ENCODE peak calls at places on chromosomes 11 and 22, in eight cellular contexts. D is uterus, O is H1, S is IMR-90, V is adrenal gland, C is stomach, M is heart left ventricle, L is esophagus muscularis mucosa. A is an unnamed sample.

GRCh38 chr11:94762208-94762607 is 5.9 kb upstream of the AMOTL1 start:
- DNase-seq in D (no peak), O (no peak), S (no peak), V (no peak), C (no peak), M (no peak), L (no peak), A (no peak)

GRCh38 chr22:22546490-22546889 is 12.6 kb downstream of the PRAME start:
- DNase-seq in D (no peak), O (no peak), S (peak), V (no peak), C (no peak), M (no peak), L (no peak), A (no peak)

GRCh38 chr22:29259253-29259899 is 8.4 kb downstream of the RHBDD3 start:
- DNase-seq in D (no peak), O (no peak), S (no peak), V (no peak), C (no peak), M (no peak), L (no peak), A (no peak)

GRCh38 chr11:67105964-67106363 is 13.1 kb upstream of the KDM2A start:
- DNase-seq in D (no peak), O (no peak), S (no peak), V (no peak), C (no peak), M (no peak), L (no peak), A (no peak)

GRCh38 chr11:44427432-44427831 is 117.5 kb upstream of the ALX4 start:
- DNase-seq in D (no peak), O (peak), S (no peak), V (no peak), C (no peak), M (no peak), L (no peak), A (no peak)

GRCh38 chr11:124896821-124897391 is 759 bp downstream of the ROBO4 start:
- DNase-seq in D (peak), O (peak), S (no peak), V (no peak), C (no peak), M (peak), L (no peak), A (no peak)

GRCh38 chr22:45684169-45684568 is 12.5 kb downstream of the ATXN10 start:
- DNase-seq in D (no peak), O (no peak), S (peak), V (no peak), C (no peak), M (no peak), L (no peak), A (no peak)

GRCh38 chr22:30868663-30869385 is 99.8 kb downstream of the MORC2 start:
- DNase-seq in D (peak), O (no peak), S (peak), V (no peak), C (no peak), M (peak), L (no peak), A (peak)

GRCh38 chr11:132941024-132941646 is 591.2 kb downstream of the OPCML start:
- DNase-seq in D (no peak), O (no peak), S (peak), V (no peak), C (no peak), M (no peak), L (peak), A (no peak)

GRCh38 chr11:44718057-44718456 is 8.7 kb upstream of the TSPAN18 start:
- DNase-seq in D (no peak), O (no peak), S (no peak), V (no peak), C (no peak), M (no peak), L (no peak), A (no peak)

GRCh38 chr11:69212121-69213110 is 56.7 kb downstream of the SMIM38 start:
- DNase-seq in D (no peak), O (no peak), S (no peak), V (peak), C (peak), M (no peak), L (no peak), A (no peak)

GRCh38 chr11:2480874-2481220 is 36.0 kb downstream of the KCNQ1 start:
- DNase-seq in D (no peak), O (no peak), S (no peak), V (no peak), C (no peak), M (no peak), L (no peak), A (no peak)

GRCh38 chr11:9362393-9362863 is 22.0 kb upstream of the IPO7 start:
- DNase-seq in D (no peak), O (no peak), S (no peak), V (no peak), C (no peak), M (no peak), L (no peak), A (no peak)

GRCh38 chr11:73584831-73585230 is 13.1 kb downstream of the FAM168A start:
- DNase-seq in D (no peak), O (no peak), S (no peak), V (no peak), C (no peak), M (no peak), L (no peak), A (no peak)

GRCh38 chr11:11426226-11426915 is 73.3 kb upstream of the CSNK2A3 start:
- DNase-seq in D (no peak), O (no peak), S (no peak), V (no peak), C (no peak), M (no peak), L (no peak), A (no peak)

GRCh38 chr22:37229805-37230672 is 14.0 kb downstream of the RAC2 start:
- DNase-seq in D (no peak), O (no peak), S (peak), V (no peak), C (peak), M (no peak), L (no peak), A (peak)

GRCh38 chr22:37892566-37893338 is 13.3 kb upstream of the MICALL1 start:
- DNase-seq in D (peak), O (no peak), S (no peak), V (no peak), C (peak), M (peak), L (no peak), A (peak)

GRCh38 chr11:78586452-78587046 is 11.9 kb upstream of the NARS2 start:
- DNase-seq in D (no peak), O (no peak), S (peak), V (no peak), C (no peak), M (no peak), L (no peak), A (no peak)

GRCh38 chr11:1349074-1349931 is 39.9 kb upstream of the TOLLIP start:
- DNase-seq in D (no peak), O (peak), S (no peak), V (no peak), C (no peak), M (no peak), L (no peak), A (no peak)

GRCh38 chr11:101618691-101619090 is 34.9 kb upstream of the TRPC6 start:
- DNase-seq in D (no peak), O (no peak), S (peak), V (no peak), C (no peak), M (no peak), L (no peak), A (no peak)

GRCh38 chr11:69008774-69009440 is 4.1 kb downstream of the MRGPRF start:
- DNase-seq in D (peak), O (no peak), S (peak), V (peak), C (peak), M (peak), L (peak), A (peak)

GRCh38 chr22:36110306-36110791 is 50.2 kb downstream of the APOL3 start:
- DNase-seq in D (no peak), O (no peak), S (no peak), V (no peak), C (no peak), M (no peak), L (no peak), A (no peak)

GRCh38 chr22:44188316-44188715 is 7.6 kb downstream of the PARVG start:
- DNase-seq in D (no peak), O (no peak), S (no peak), V (no peak), C (no peak), M (no peak), L (no peak), A (no peak)

GRCh38 chr11:57681168-57681567 is 13.3 kb downstream of the ZDHHC5 start:
- DNase-seq in D (no peak), O (no peak), S (no peak), V (no peak), C (no peak), M (no peak), L (no peak), A (no peak)

GRCh38 chr11:118921929-118922744 is 3.6 kb downstream of the BCL9L start:
- DNase-seq in D (peak), O (peak), S (peak), V (peak), C (peak), M (peak), L (no peak), A (peak)

GRCh38 chr11:96272542-96273306 is 70.3 kb downstream of the MAML2 start:
- DNase-seq in D (no peak), O (no peak), S (peak), V (no peak), C (peak), M (no peak), L (no peak), A (no peak)

GRCh38 chr22:37353839-37354238 is 71.5 kb downstream of the CYTH4 start:
- DNase-seq in D (no peak), O (no peak), S (no peak), V (no peak), C (no peak), M (no peak), L (no peak), A (no peak)

GRCh38 chr11:14981507-14981906 is 9.4 kb upstream of the CALCA start:
- DNase-seq in D (no peak), O (no peak), S (no peak), V (no peak), C (no peak), M (no peak), L (no peak), A (no peak)

GRCh38 chr11:10287140-10287539 is 6.9 kb downstream of the SBF2 start:
- DNase-seq in D (no peak), O (no peak), S (peak), V (no peak), C (no peak), M (no peak), L (no peak), A (no peak)

GRCh38 chr11:9615031-9615451 is 41.6 kb downstream of the WEE1 start:
- DNase-seq in D (no peak), O (no peak), S (peak), V (no peak), C (no peak), M (no peak), L (no peak), A (no peak)

GRCh38 chr22:22591348-22592299 is 32.6 kb upstream of the PRAME start:
- DNase-seq in D (no peak), O (no peak), S (peak), V (no peak), C (no peak), M (no peak), L (no peak), A (no peak)

DNA sequence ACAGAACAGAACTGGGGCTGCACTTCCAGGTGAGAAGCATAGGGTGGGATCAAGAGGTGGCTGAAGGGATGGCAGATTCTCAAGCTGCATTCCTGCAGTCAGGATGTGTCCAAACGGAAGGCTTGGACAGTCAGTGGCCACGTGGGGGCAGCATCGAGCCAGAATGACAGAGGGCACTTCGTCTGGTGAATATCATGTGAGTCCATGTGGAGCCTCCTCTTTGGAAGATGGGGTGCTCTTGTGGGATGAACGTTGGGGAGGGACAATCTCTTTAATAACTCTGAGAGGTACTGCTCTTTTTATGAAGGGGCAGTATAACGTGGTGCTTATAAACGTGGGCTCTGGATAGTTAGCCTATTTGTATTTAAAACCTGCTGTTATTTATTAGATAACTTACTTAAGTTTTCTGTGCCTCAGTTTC is 154.9 kb upstream of the NAV2 start:
- DNase-seq in D (peak), O (peak), S (peak), V (peak), C (peak), M (peak), L (no peak), A (peak)
- TF ChIP-seq CTCF in D (peak), O (peak), S (peak), V (peak), C (peak), M (peak), L (peak), A (peak)

GRCh38 chr11:47244664-47245350 is 3.8 kb downstream of the ACP2 start:
- DNase-seq in D (no peak), O (no peak), S (no peak), V (peak), C (no peak), M (no peak), L (no peak), A (peak)

GRCh38 chr11:47239889-47240288 is 8.7 kb downstream of the ACP2 start:
- DNase-seq in D (no peak), O (no peak), S (no peak), V (no peak), C (no peak), M (no peak), L (no peak), A (no peak)

GRCh38 chr11:47243454-47243853 is 5.2 kb downstream of the ACP2 start:
- DNase-seq in D (no peak), O (no peak), S (no peak), V (no peak), C (no peak), M (no peak), L (no peak), A (peak)

GRCh38 chr11:47241740-47242400 is 6.7 kb downstream of the ACP2 start:
- DNase-seq in D (no peak), O (no peak), S (peak), V (no peak), C (no peak), M (no peak), L (no peak), A (no peak)

GRCh38 chr11:47242596-47243192 is 5.9 kb downstream of the ACP2 start:
- DNase-seq in D (no peak), O (no peak), S (no peak), V (no peak), C (no peak), M (no peak), L (no peak), A (peak)
- TF ChIP-seq POLR2A in D (no peak), O (peak), S (no peak), V (no peak), C (no peak), M (no peak), L (no peak), A (no peak)

DNA sequence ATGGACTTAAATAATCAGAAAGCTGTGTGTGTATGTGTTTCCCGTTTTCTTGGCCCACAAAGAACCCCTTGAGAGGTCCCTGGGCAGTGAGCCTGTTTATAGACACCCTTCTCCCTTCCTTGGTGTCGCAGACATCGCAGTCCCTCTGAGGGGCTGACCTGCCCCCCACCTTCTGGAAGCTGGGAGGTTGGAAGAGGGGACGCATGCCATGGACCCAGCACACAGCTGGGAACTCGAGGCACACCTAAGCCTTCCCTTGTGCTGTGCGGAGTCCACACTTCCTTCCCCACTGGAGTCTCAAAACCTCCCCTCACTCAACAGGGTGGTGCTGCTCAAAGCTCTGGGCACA is 514 bp upstream of the APOBEC3B start:
- DNase-seq in D (no peak), O (no peak), S (no peak), V (no peak), C (no peak), M (no peak), L (no peak), A (no peak)
- H3K4me3 ChIP-seq in D (peak), O (peak), S (no peak), V (no peak), C (peak), M (peak), L (peak), A (peak)

DNA sequence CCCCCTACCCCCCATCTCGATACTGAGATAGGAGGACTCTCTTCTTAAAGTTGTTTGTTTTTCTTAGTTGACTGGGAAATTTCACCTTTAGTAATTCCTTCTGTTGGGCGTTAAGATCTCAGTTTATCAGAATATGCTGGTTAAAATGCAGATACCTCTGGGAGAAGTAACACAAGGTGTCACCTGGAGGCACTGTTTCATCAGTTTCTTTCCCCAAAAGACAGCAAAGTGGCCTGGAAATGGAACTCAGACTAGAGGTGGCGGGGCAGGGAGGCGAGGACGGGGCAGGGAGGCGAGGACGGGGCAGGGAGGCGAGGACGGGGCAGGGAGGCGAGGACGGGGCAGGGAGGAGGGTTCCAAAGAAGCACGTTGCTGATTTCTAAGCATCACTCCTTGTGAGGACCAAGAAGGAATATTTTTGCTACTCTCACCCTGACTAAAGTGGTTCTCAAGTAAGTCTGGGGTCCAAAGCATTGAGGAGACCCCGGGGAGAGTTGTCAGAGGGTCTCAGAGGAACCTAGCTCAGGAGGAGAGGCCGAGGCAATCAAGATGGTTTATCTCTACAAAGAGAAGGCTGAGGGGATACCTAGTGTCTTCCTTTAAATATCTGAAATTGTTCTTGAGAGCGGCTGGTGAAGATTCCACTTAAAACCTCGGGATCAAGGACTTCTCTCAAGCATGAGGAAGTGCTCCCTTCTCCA is 147.0 kb upstream of the B3GAT1 start:
- DNase-seq in D (no peak), O (peak), S (no peak), V (peak), C (no peak), M (no peak), L (peak), A (no peak)
- TF ChIP-seq CTCF in D (no peak), O (peak), S (no peak), V (no peak), C (no peak), M (no peak), L (no peak), A (no peak)

DNA sequence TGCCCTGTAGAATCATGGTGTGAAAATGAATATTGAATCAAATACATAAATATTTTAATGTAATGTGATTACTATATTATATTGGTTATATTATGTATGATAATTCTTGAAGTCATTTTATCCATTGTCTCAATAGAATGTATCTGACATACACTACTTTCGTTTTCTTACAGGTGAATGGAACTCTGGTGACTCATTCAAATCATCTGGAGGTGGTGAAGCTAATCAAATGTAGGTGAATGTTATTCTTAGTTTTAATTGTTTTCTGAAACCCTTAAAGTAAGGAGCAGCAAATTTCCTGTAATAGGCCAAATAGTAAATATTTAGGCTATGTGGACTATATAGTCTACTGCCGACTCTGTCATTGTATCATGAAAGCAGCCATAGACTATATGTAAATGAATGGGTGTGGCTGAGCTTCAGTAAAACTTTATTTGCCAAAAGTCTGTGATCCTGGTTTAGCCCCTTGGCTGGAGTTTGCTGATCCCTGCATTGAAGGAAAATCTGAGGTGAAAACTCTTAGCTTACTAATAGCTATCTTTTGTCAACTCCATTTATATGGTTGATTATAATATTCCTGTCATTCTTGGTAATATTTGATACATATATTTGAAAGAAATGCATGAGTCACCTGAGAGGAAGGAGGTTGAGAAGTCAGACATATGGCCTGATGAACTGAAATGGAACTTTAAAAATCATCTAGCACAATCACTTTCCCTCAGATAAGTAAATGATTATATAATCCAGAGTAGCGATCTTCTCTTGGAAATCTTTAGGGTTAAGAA is 87.2 kb upstream of the GRIK4 start:
- DNase-seq in D (no peak), O (no peak), S (peak), V (no peak), C (no peak), M (no peak), L (no peak), A (no peak)
- TF ChIP-seq POLR2A in D (no peak), O (no peak), S (no peak), V (no peak), C (no peak), M (no peak), L (no peak), A (no peak)